ENCODE peak calls at places on chromosome 11, in seven cellular contexts. One of them, this sample, is unnamed.
A peak's percentile ranks its signal among the peaks of the same experiment; 100 is the strongest.

GRCh38 chr11:135073870-135074269 is 661.8 kb upstream of the B3GAT1 start:
- DNase-seq in stomach: no peak
- DNase-seq in H1: no peak
- DNase-seq in HCT116: no peak
- DNase-seq in sigmoid colon: no peak
- DNase-seq in GM12878: no peak
- DNase-seq in spleen: no peak
- DNase-seq in this sample: no peak

GRCh38 chr11:107591446-107592236 is 694 bp downstream of the ELMOD1 start:
- DNase-seq in GM12878: no peak
- DNase-seq in sigmoid colon: no peak
- DNase-seq in spleen: no peak
- DNase-seq in HCT116: no peak
- DNase-seq in H1: peak; percentile 71
- DNase-seq in stomach: no peak
- DNase-seq in this sample: no peak

GRCh38 chr11:119699227-119699626 is 29.8 kb downstream of the NECTIN1 start:
- DNase-seq in H1: no peak
- DNase-seq in HCT116: no peak
- DNase-seq in sigmoid colon: no peak
- DNase-seq in spleen: no peak
- DNase-seq in GM12878: no peak
- DNase-seq in stomach: peak; percentile 71
- DNase-seq in this sample: peak; percentile 76

GRCh38 chr11:122494171-122494570 is 161.4 kb upstream of the UBASH3B start:
- DNase-seq in sigmoid colon: no peak
- DNase-seq in GM12878: no peak
- DNase-seq in spleen: no peak
- DNase-seq in stomach: no peak
- DNase-seq in H1: no peak
- DNase-seq in HCT116: no peak
- DNase-seq in this sample: no peak

GRCh38 chr11:74492084-74492483 is 1.4 kb downstream of the LIPT2 start:
- DNase-seq in H1: no peak
- DNase-seq in GM12878: no peak
- DNase-seq in sigmoid colon: no peak
- DNase-seq in spleen: peak; percentile 78
- DNase-seq in stomach: no peak
- DNase-seq in HCT116: no peak
- DNase-seq in this sample: no peak

GRCh38 chr11:125301301-125301700 is 136.8 kb downstream of the PKNOX2 start:
- DNase-seq in spleen: no peak
- DNase-seq in stomach: no peak
- DNase-seq in sigmoid colon: no peak
- DNase-seq in GM12878: no peak
- DNase-seq in HCT116: no peak
- DNase-seq in H1: no peak
- DNase-seq in this sample: no peak

GRCh38 chr11:6703247-6704063 is 20.3 kb upstream of the MRPL17 start:
- DNase-seq in H1: no peak
- DNase-seq in stomach: peak; percentile 42
- DNase-seq in HCT116: peak; percentile 24
- DNase-seq in spleen: no peak
- DNase-seq in sigmoid colon: no peak
- DNase-seq in GM12878: no peak
- DNase-seq in this sample: peak; percentile 48

GRCh38 chr11:107695446-107695845 is 16.4 kb downstream of the SLN start:
- DNase-seq in H1: no peak
- DNase-seq in sigmoid colon: no peak
- DNase-seq in spleen: no peak
- DNase-seq in GM12878: no peak
- DNase-seq in stomach: no peak
- DNase-seq in HCT116: no peak
- DNase-seq in this sample: no peak

GRCh38 chr11:95788921-95789505 is 569 bp downstream of the FAM76B start:
- DNase-seq in sigmoid colon: no peak
- DNase-seq in spleen: no peak
- DNase-seq in stomach: no peak
- DNase-seq in HCT116: no peak
- DNase-seq in H1: no peak
- DNase-seq in GM12878: no peak
- DNase-seq in this sample: peak; percentile 6

GRCh38 chr11:57491371-57492061 is 24.0 kb downstream of the SLC43A1 start:
- DNase-seq in HCT116: no peak
- DNase-seq in spleen: peak; percentile 78
- DNase-seq in sigmoid colon: no peak
- DNase-seq in GM12878: no peak
- DNase-seq in H1: peak; percentile 90
- DNase-seq in stomach: peak; percentile 50
- DNase-seq in this sample: no peak

GRCh38 chr11:70555092-70555491 is 156.8 kb downstream of the CTTN start:
- DNase-seq in GM12878: no peak
- DNase-seq in H1: no peak
- DNase-seq in HCT116: no peak
- DNase-seq in spleen: no peak
- DNase-seq in stomach: no peak
- DNase-seq in sigmoid colon: no peak
- DNase-seq in this sample: no peak

GRCh38 chr11:76336597-76336996 is 44.3 kb downstream of the THAP12 start:
- DNase-seq in stomach: no peak
- DNase-seq in HCT116: no peak
- DNase-seq in GM12878: no peak
- DNase-seq in H1: no peak
- DNase-seq in spleen: no peak
- DNase-seq in sigmoid colon: no peak
- DNase-seq in this sample: no peak

GRCh38 chr11:119700536-119701346 is 28.3 kb downstream of the NECTIN1 start:
- DNase-seq in spleen: no peak
- DNase-seq in GM12878: no peak
- DNase-seq in H1: no peak
- DNase-seq in sigmoid colon: no peak
- DNase-seq in HCT116: no peak
- DNase-seq in stomach: no peak
- DNase-seq in this sample: no peak

GRCh38 chr11:119484741-119485605 is 62.0 kb upstream of the THY1 start:
- DNase-seq in HCT116: no peak
- DNase-seq in GM12878: no peak
- DNase-seq in H1: peak; percentile 68
- DNase-seq in stomach: peak; percentile 24
- DNase-seq in spleen: peak; percentile 59
- DNase-seq in sigmoid colon: peak; percentile 57
- DNase-seq in this sample: no peak

GRCh38 chr11:101885631-101886030 is 29.2 kb upstream of the CEP126 start:
- DNase-seq in spleen: no peak
- DNase-seq in stomach: no peak
- DNase-seq in H1: no peak
- DNase-seq in sigmoid colon: no peak
- DNase-seq in HCT116: no peak
- DNase-seq in GM12878: no peak
- DNase-seq in this sample: no peak

GRCh38 chr11:62398011-62398994 is 20.5 kb upstream of the SCGB1A1 start:
- DNase-seq in GM12878: no peak
- DNase-seq in spleen: peak; percentile 67
- DNase-seq in H1: no peak
- DNase-seq in sigmoid colon: peak; percentile 76
- DNase-seq in HCT116: no peak
- DNase-seq in stomach: no peak
- DNase-seq in this sample: no peak

GRCh38 chr11:73366265-73366610 is 10.0 kb upstream of the RELT start:
- DNase-seq in sigmoid colon: no peak
- DNase-seq in spleen: no peak
- DNase-seq in stomach: no peak
- DNase-seq in HCT116: no peak
- DNase-seq in H1: no peak
- DNase-seq in GM12878: no peak
- DNase-seq in this sample: no peak

GRCh38 chr11:22624742-22625447 is 728 bp downstream of the FANCF start:
- DNase-seq in H1: peak; percentile 88
- DNase-seq in GM12878: peak; percentile 28
- DNase-seq in HCT116: peak; percentile 12
- DNase-seq in stomach: peak; percentile 73
- DNase-seq in sigmoid colon: peak; percentile 80
- DNase-seq in spleen: no peak
- DNase-seq in this sample: peak; percentile 74

GRCh38 chr11:22627421-22627820 is 1.8 kb upstream of the FANCF start:
- DNase-seq in stomach: no peak
- DNase-seq in spleen: peak; percentile 72
- DNase-seq in sigmoid colon: no peak
- DNase-seq in GM12878: no peak
- DNase-seq in H1: no peak
- DNase-seq in HCT116: no peak
- DNase-seq in this sample: no peak

GRCh38 chr11:22626573-22627239 is 1.1 kb upstream of the FANCF start:
- DNase-seq in HCT116: no peak
- DNase-seq in sigmoid colon: no peak
- DNase-seq in GM12878: no peak
- DNase-seq in H1: no peak
- DNase-seq in stomach: no peak
- DNase-seq in spleen: peak; percentile 70
- DNase-seq in this sample: no peak

GRCh38 chr11:22625448-22626287 is at the start of gene FANCF:
- DNase-seq in sigmoid colon: peak; percentile 97
- DNase-seq in H1: peak; percentile 89
- DNase-seq in GM12878: peak; percentile 100
- DNase-seq in HCT116: peak; percentile 89
- DNase-seq in spleen: peak; percentile 95
- DNase-seq in stomach: peak; percentile 96
- DNase-seq in this sample: peak; percentile 97
- TF ChIP-seq POLR2A in sigmoid colon: no peak
- TF ChIP-seq POLR2A in H1: peak; percentile 85
- TF ChIP-seq POLR2A in GM12878: peak; percentile 81
- TF ChIP-seq POLR2A in HCT116: no peak
- TF ChIP-seq POLR2A in spleen: no peak
- TF ChIP-seq POLR2A in stomach: no peak
- TF ChIP-seq POLR2A in this sample: peak; percentile 63

DNA sequence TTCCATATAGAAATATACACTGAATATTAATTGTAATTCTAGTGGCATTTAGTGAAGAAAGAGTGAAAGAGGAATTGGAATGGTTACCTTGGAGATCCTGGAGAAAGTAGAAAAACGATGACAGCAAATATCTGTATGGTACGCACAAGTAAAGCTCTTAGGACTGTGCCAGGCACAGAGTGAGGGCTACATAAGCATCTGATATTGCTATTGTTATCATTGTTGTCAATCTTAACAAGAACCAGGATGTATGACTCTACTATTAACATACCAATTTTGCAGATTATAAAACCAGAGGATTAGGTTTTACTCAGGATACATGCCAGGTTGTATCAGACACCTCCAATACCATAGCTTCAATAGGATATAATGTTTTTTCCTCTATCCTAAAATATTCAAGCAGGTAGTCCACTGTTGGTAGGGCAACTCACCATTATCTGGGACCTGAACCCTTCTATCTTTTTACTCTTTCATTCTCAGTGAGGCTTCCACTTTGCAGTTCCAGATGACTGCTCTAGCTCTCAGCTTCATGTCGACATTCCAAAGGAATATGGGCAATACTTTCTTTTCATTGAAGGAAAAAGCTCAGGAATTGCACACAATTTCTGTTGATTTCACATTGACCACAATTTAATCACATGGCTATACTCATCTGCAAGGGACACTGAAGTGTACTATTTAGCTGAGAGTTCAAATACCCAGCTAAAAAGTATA is 73.2 kb downstream of the RAB38 start:
- DNase-seq in sigmoid colon: no peak
- DNase-seq in GM12878: no peak
- DNase-seq in HCT116: no peak
- DNase-seq in stomach: no peak
- DNase-seq in H1: no peak
- DNase-seq in spleen: no peak
- DNase-seq in this sample: no peak
- TF ChIP-seq POLR2AphosphoS5 in sigmoid colon: no peak
- TF ChIP-seq POLR2AphosphoS5 in GM12878: no peak
- TF ChIP-seq POLR2AphosphoS5 in HCT116: no peak
- TF ChIP-seq POLR2AphosphoS5 in stomach: no peak
- TF ChIP-seq POLR2AphosphoS5 in H1: no peak
- TF ChIP-seq POLR2AphosphoS5 in spleen: no peak
- TF ChIP-seq POLR2AphosphoS5 in this sample: no peak

GRCh38 chr11:68872216-68873003 is 30.7 kb upstream of the CPT1A start:
- DNase-seq in GM12878: no peak
- DNase-seq in spleen: peak; percentile 6
- DNase-seq in H1: no peak
- DNase-seq in sigmoid colon: no peak
- DNase-seq in HCT116: no peak
- DNase-seq in stomach: no peak
- DNase-seq in this sample: peak; percentile 20
- H3K4me1 ChIP-seq in GM12878: no peaks in the 10 kb centered on the region
- H3K4me1 ChIP-seq in spleen: peaks cover 18% of the 10 kb centered on the region
- H3K4me1 ChIP-seq in H1: peaks cover 7% of the 10 kb centered on the region
- H3K4me1 ChIP-seq in sigmoid colon: peaks cover 10% of the 10 kb centered on the region
- H3K4me1 ChIP-seq in HCT116: peaks cover 3% of the 10 kb centered on the region
- H3K4me1 ChIP-seq in stomach: peaks cover 36% of the 10 kb centered on the region
- H3K4me1 ChIP-seq in this sample: peaks cover 7% of the 10 kb centered on the region

GRCh38 chr11:18384157-18384641 is 10.2 kb upstream of the LDHA start:
- DNase-seq in HCT116: no peak
- DNase-seq in stomach: peak; percentile 63
- DNase-seq in GM12878: peak; percentile 51
- DNase-seq in sigmoid colon: peak; percentile 90
- DNase-seq in H1: no peak
- DNase-seq in spleen: peak; percentile 76
- DNase-seq in this sample: peak; percentile 77
- TF ChIP-seq POLR2A in HCT116: peak; percentile 9
- TF ChIP-seq POLR2A in stomach: no peak
- TF ChIP-seq POLR2A in GM12878: peak; percentile 42
- TF ChIP-seq POLR2A in sigmoid colon: no peak
- TF ChIP-seq POLR2A in H1: no peak
- TF ChIP-seq POLR2A in spleen: no peak
- TF ChIP-seq POLR2A in this sample: no peak

DNA sequence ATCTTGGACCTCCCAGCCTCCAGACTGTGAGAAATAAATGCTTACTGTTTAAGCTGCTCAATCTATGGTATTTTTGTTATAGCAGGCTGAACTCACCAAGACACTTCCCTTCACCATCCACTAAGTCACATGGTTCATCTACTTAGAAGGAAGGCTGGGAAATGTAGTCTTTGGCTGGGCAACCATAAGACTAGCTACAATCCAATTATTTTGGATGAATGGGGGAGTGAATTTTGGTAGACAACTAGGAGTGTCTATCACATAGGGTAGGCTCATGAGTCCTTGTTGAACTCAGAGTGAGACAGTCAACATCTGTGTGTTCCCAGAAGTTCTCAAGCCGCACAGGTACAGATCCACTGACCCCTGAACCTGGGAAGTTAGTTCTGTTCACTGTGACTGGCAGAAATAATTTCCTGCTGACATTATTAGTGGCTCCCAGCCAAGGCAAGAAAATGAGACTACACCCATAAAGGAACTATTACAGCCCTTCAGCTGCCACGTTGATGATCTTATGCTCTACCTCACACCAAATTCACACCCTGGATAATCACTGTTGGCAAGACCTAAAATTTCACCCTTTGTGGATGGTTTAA is 3.1 kb upstream of the SLC35C1 start:
- DNase-seq in GM12878: no peak
- DNase-seq in HCT116: no peak
- DNase-seq in sigmoid colon: peak; percentile 34
- DNase-seq in stomach: peak; percentile 32
- DNase-seq in H1: peak; percentile 19
- DNase-seq in spleen: no peak
- DNase-seq in this sample: no peak
- TF ChIP-seq POLR2AphosphoS5 in GM12878: no peak
- TF ChIP-seq POLR2AphosphoS5 in HCT116: no peak
- TF ChIP-seq POLR2AphosphoS5 in sigmoid colon: no peak
- TF ChIP-seq POLR2AphosphoS5 in stomach: no peak
- TF ChIP-seq POLR2AphosphoS5 in H1: no peak
- TF ChIP-seq POLR2AphosphoS5 in spleen: no peak
- TF ChIP-seq POLR2AphosphoS5 in this sample: no peak

This sample was measured in prostate gland.